ENCODE peak calls at places on chromosomes 5 and 9, in five cellular contexts. One of them, this sample, is unnamed.

GRCh38 chr5:132905938-132906337 is 32.5 kb downstream of the LEAP2 start:
- DNase-seq in foreskin fibroblast: peak; percentile 10
- DNase-seq in mucosa of descending colon: no peak
- DNase-seq in right atrium auricular region: no peak
- DNase-seq in fibroblast of the aortic adventitia: no peak
- DNase-seq in this sample: peak; percentile 60

GRCh38 chr5:110900829-110901228 is 162.0 kb downstream of the SLC25A46 start:
- DNase-seq in foreskin fibroblast: peak; percentile 84
- DNase-seq in mucosa of descending colon: no peak
- DNase-seq in right atrium auricular region: no peak
- DNase-seq in fibroblast of the aortic adventitia: peak; percentile 96
- DNase-seq in this sample: peak; percentile 83

GRCh38 chr9:109499631-109500120 is 1.6 kb upstream of the PTPN3 start:
- DNase-seq in foreskin fibroblast: peak; percentile 68
- DNase-seq in mucosa of descending colon: peak; percentile 77
- DNase-seq in right atrium auricular region: no peak
- DNase-seq in fibroblast of the aortic adventitia: no peak
- DNase-seq in this sample: peak; percentile 26

GRCh38 chr9:33101104-33101951 is 24.9 kb upstream of the SMU1 start:
- DNase-seq in foreskin fibroblast: peak; percentile 70
- DNase-seq in mucosa of descending colon: no peak
- DNase-seq in right atrium auricular region: no peak
- DNase-seq in fibroblast of the aortic adventitia: peak; percentile 69
- DNase-seq in this sample: peak; percentile 50

GRCh38 chr9:89387970-89388867 is 69.9 kb downstream of the SECISBP2 start:
- DNase-seq in foreskin fibroblast: peak; percentile 81
- DNase-seq in mucosa of descending colon: no peak
- DNase-seq in right atrium auricular region: peak; percentile 78
- DNase-seq in fibroblast of the aortic adventitia: peak; percentile 80
- DNase-seq in this sample: peak; percentile 90

GRCh38 chr5:19886123-19886921 is 101.7 kb downstream of the CDH18 start:
- DNase-seq in foreskin fibroblast: peak; percentile 85
- DNase-seq in mucosa of descending colon: no peak
- DNase-seq in right atrium auricular region: no peak
- DNase-seq in fibroblast of the aortic adventitia: peak; percentile 79
- DNase-seq in this sample: peak; percentile 50

GRCh38 chr5:77012601-77013000 is 17.6 kb upstream of the AGGF1 start:
- DNase-seq in foreskin fibroblast: peak; percentile 30
- DNase-seq in mucosa of descending colon: no peak
- DNase-seq in right atrium auricular region: no peak
- DNase-seq in fibroblast of the aortic adventitia: no peak
- DNase-seq in this sample: no peak

GRCh38 chr5:115561176-115561575 is 16.6 kb upstream of the FEM1C start:
- DNase-seq in foreskin fibroblast: no peak
- DNase-seq in mucosa of descending colon: no peak
- DNase-seq in right atrium auricular region: no peak
- DNase-seq in fibroblast of the aortic adventitia: no peak
- DNase-seq in this sample: no peak

GRCh38 chr5:180790020-180790419 is 12.6 kb downstream of the MGAT1 start:
- DNase-seq in foreskin fibroblast: no peak
- DNase-seq in mucosa of descending colon: no peak
- DNase-seq in right atrium auricular region: no peak
- DNase-seq in fibroblast of the aortic adventitia: no peak
- DNase-seq in this sample: no peak

GRCh38 chr9:134026981-134027380 is 1.7 kb downstream of the BRD3OS start:
- DNase-seq in foreskin fibroblast: no peak
- DNase-seq in mucosa of descending colon: no peak
- DNase-seq in right atrium auricular region: no peak
- DNase-seq in fibroblast of the aortic adventitia: no peak
- DNase-seq in this sample: no peak

GRCh38 chr5:147451125-147451524 is 58.7 kb downstream of the DPYSL3 start:
- DNase-seq in foreskin fibroblast: no peak
- DNase-seq in mucosa of descending colon: no peak
- DNase-seq in right atrium auricular region: no peak
- DNase-seq in fibroblast of the aortic adventitia: no peak
- DNase-seq in this sample: no peak

GRCh38 chr9:137610944-137611343 is 5.5 kb downstream of the ARRDC1 start:
- DNase-seq in foreskin fibroblast: peak; percentile 28
- DNase-seq in mucosa of descending colon: no peak
- DNase-seq in right atrium auricular region: no peak
- DNase-seq in fibroblast of the aortic adventitia: no peak
- DNase-seq in this sample: no peak

GRCh38 chr9:12818431-12819000 is 43.7 kb downstream of the LURAP1L start:
- DNase-seq in foreskin fibroblast: peak; percentile 37
- DNase-seq in mucosa of descending colon: peak; percentile 54
- DNase-seq in right atrium auricular region: no peak
- DNase-seq in fibroblast of the aortic adventitia: peak; percentile 99
- DNase-seq in this sample: peak; percentile 61
- TF ChIP-seq CTCF in foreskin fibroblast: no peak
- TF ChIP-seq CTCF in mucosa of descending colon: no peak
- TF ChIP-seq CTCF in right atrium auricular region: no peak
- TF ChIP-seq CTCF in fibroblast of the aortic adventitia: peak; percentile 60
- TF ChIP-seq CTCF in this sample: peak; percentile 27

DNA sequence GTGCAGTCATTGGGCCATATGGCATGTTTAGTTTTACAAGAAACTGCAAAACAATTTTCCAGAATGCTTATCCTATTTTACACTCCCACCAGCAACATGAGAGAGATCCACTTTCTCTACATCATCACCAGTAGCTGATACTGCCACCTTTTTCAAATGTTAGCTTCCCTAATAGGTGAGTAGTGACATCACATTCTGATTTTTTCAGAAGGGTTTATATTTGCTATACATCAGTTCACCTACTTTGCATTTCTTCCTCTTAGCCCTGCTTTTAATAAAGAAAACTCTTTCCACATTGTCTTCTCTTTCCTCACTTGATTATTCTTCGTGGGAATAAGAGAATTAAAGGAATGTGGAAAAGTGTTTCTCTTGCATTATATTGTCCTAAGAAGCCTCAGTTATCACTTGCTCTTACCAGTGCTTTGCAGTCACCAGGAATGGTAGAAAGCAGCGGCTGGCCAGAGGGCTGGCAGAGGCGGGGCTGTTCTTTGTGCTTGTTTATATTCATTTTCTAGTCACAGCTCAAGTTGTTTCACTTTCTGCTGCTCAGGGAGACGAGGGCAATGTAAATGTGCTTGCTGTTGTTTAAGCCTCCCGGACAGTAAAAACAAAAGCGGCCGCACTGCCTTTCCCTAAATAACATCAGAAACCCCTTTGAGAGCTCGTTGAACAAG is 164.8 kb downstream of the HSD17B3 start:
- DNase-seq in foreskin fibroblast: peak; percentile 88
- DNase-seq in mucosa of descending colon: peak; percentile 73
- DNase-seq in right atrium auricular region: no peak
- DNase-seq in fibroblast of the aortic adventitia: peak; percentile 51
- DNase-seq in this sample: peak; percentile 51
- H3K4me3 ChIP-seq in foreskin fibroblast: peak overlapping the region; percentile 46
- H3K4me3 ChIP-seq in mucosa of descending colon: no peak overlapping the region
- H3K4me3 ChIP-seq in right atrium auricular region: no peak overlapping the region
- H3K4me3 ChIP-seq in fibroblast of the aortic adventitia: peak overlapping the region; percentile 25
- H3K4me3 ChIP-seq in this sample: no peak overlapping the region

GRCh38 chr5:113266913-113267227 is 167.9 kb downstream of the TSSK1B start:
- DNase-seq in foreskin fibroblast: peak; percentile 18
- DNase-seq in mucosa of descending colon: no peak
- DNase-seq in right atrium auricular region: no peak
- DNase-seq in fibroblast of the aortic adventitia: no peak
- DNase-seq in this sample: no peak
- TF ChIP-seq CTCF in foreskin fibroblast: no peak
- TF ChIP-seq CTCF in mucosa of descending colon: no peak
- TF ChIP-seq CTCF in right atrium auricular region: no peak
- TF ChIP-seq CTCF in fibroblast of the aortic adventitia: no peak
- TF ChIP-seq CTCF in this sample: no peak

GRCh38 chr5:80035839-80036238 is 691 bp downstream of the THBS4 start:
- DNase-seq in foreskin fibroblast: no peak
- DNase-seq in mucosa of descending colon: no peak
- DNase-seq in right atrium auricular region: no peak
- DNase-seq in fibroblast of the aortic adventitia: no peak
- DNase-seq in this sample: no peak

GRCh38 chr5:80034559-80034958 is 589 bp upstream of the THBS4 start:
- DNase-seq in foreskin fibroblast: peak; percentile 15
- DNase-seq in mucosa of descending colon: no peak
- DNase-seq in right atrium auricular region: no peak
- DNase-seq in fibroblast of the aortic adventitia: peak; percentile 4
- DNase-seq in this sample: no peak

GRCh38 chr5:80036621-80037020 is 1.5 kb downstream of the THBS4 start:
- DNase-seq in foreskin fibroblast: no peak
- DNase-seq in mucosa of descending colon: no peak
- DNase-seq in right atrium auricular region: no peak
- DNase-seq in fibroblast of the aortic adventitia: no peak
- DNase-seq in this sample: no peak

GRCh38 chr5:80033513-80033912 is 1.6 kb upstream of the THBS4 start:
- DNase-seq in foreskin fibroblast: peak; percentile 7
- DNase-seq in mucosa of descending colon: no peak
- DNase-seq in right atrium auricular region: no peak
- DNase-seq in fibroblast of the aortic adventitia: no peak
- DNase-seq in this sample: no peak

DNA sequence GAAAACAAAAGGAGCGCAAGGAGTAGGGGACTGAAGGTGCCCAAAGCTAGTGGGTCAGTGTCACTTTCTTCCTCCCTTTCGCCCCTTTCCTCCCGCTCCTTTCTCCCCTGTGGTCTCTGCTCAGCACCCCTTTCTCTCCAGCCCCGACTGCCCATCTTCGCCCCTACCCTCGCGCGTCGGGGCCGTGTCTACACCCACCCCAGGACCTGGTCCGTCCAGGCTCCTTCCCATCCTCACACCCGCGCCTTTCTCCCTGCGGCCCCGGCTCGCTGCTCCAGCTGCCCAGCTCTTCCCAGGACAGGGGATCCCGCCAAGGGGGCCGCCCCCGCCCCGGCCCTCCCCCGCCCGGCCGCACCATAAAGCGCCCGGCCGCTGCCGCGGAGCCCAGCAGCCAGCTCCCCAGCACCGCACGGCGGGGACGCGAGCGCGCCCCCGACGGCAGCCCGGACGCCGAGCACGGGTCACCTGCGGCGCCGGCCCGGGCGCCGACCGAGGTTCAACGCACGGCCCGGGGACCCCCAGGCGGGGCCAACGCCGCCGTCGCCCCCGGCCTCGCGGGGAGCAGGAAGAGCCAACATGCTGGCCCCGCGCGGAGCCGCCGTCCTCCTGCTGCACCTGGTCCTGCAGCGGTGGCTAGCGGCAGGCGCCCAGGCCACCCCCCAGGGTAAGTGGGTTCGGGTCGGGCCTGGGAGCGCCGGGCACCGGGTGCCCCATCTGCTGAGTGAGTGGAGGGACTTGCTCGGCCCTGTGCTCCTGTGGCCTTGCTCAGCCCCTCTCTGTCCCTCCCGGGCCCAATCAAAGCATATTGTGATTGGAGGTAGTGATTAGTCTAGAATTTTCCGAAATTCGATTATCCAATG is at the start of gene THBS4:
- DNase-seq in foreskin fibroblast: peak; percentile 16
- DNase-seq in mucosa of descending colon: no peak
- DNase-seq in right atrium auricular region: no peak
- DNase-seq in fibroblast of the aortic adventitia: no peak
- DNase-seq in this sample: no peak
- H3K4me3 ChIP-seq in foreskin fibroblast: no peak within 1 kb of the TSS
- H3K4me3 ChIP-seq in mucosa of descending colon: no peak within 1 kb of the TSS
- H3K4me3 ChIP-seq in right atrium auricular region: peak within 1 kb of the TSS; percentile 50
- H3K4me3 ChIP-seq in fibroblast of the aortic adventitia: no peak within 1 kb of the TSS
- H3K4me3 ChIP-seq in this sample: no peak within 1 kb of the TSS

GRCh38 chr9:2065704-2066103 is 50.6 kb downstream of the SMARCA2 start:
- DNase-seq in foreskin fibroblast: no peak
- DNase-seq in mucosa of descending colon: no peak
- DNase-seq in right atrium auricular region: no peak
- DNase-seq in fibroblast of the aortic adventitia: no peak
- DNase-seq in this sample: no peak

GRCh38 chr9:2066312-2067273 is 51.4 kb downstream of the SMARCA2 start:
- DNase-seq in foreskin fibroblast: peak; percentile 72
- DNase-seq in mucosa of descending colon: no peak
- DNase-seq in right atrium auricular region: no peak
- DNase-seq in fibroblast of the aortic adventitia: peak; percentile 6
- DNase-seq in this sample: peak; percentile 25
- TF ChIP-seq CTCF in foreskin fibroblast: peak; percentile 22
- TF ChIP-seq CTCF in mucosa of descending colon: no peak
- TF ChIP-seq CTCF in right atrium auricular region: peak; percentile 23
- TF ChIP-seq CTCF in fibroblast of the aortic adventitia: no peak
- TF ChIP-seq CTCF in this sample: no peak

DNA sequence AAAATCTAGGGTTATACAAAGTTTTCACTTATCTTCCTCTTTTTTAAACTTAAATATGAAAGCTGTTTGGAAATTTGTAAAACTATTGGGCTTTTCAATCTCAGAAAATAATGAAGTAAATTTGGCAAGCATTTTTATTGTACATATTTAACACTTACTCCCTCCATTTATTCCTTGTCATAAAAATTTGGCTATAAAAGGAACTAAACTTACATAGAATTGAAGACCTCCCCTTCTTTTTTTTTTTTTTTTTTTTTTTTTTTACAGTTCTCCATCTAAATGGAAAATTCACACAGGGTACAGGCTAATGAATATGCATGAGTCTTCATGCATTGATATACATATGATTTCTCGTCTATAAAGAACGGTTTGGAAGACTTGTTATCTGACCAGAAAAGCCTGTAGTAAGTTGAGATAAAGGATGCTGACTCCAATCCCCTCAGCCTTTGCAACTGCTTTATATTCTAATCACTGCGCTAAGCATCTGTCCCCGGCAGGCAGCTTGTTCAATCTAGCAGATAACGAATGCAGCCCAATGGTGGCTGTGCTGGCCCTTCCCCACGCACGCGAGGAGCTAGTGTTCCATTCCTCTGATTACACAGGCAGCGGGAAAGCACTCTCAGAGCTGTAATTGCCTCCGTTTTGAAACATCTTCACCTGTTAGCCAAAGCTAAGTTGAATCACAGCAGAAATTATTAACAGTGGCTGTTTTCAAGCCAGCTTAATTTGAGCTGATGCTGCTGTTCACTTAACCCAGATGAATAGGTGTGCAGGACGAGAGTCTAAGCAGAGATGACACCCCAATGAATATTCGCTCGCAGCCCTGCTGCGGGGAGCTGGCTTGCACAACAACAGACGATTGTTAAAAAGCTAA is 453.8 kb upstream of the ZNF608 start:
- DNase-seq in foreskin fibroblast: peak; percentile 48
- DNase-seq in mucosa of descending colon: no peak
- DNase-seq in right atrium auricular region: no peak
- DNase-seq in fibroblast of the aortic adventitia: no peak
- DNase-seq in this sample: peak; percentile 10
- H3K4me3 ChIP-seq in foreskin fibroblast: peak overlapping the region; percentile 50
- H3K4me3 ChIP-seq in mucosa of descending colon: no peak overlapping the region
- H3K4me3 ChIP-seq in right atrium auricular region: peak overlapping the region; percentile 31
- H3K4me3 ChIP-seq in fibroblast of the aortic adventitia: peak overlapping the region; percentile 15
- H3K4me3 ChIP-seq in this sample: peak overlapping the region; percentile 44

GRCh38 chr9:37798677-37799076 is 1.9 kb upstream of the DCAF10 start:
- DNase-seq in foreskin fibroblast: no peak
- DNase-seq in mucosa of descending colon: no peak
- DNase-seq in right atrium auricular region: no peak
- DNase-seq in fibroblast of the aortic adventitia: no peak
- DNase-seq in this sample: no peak

GRCh38 chr9:37801959-37802711 is 1.5 kb downstream of the DCAF10 start:
- DNase-seq in foreskin fibroblast: no peak
- DNase-seq in mucosa of descending colon: no peak
- DNase-seq in right atrium auricular region: no peak
- DNase-seq in fibroblast of the aortic adventitia: no peak
- DNase-seq in this sample: no peak

GRCh38 chr9:37806271-37806670 is 5.7 kb downstream of the DCAF10 start:
- DNase-seq in foreskin fibroblast: no peak
- DNase-seq in mucosa of descending colon: no peak
- DNase-seq in right atrium auricular region: no peak
- DNase-seq in fibroblast of the aortic adventitia: no peak
- DNase-seq in this sample: no peak

GRCh38 chr9:37801287-37801850 is 772 bp downstream of the DCAF10 start:
- DNase-seq in foreskin fibroblast: peak; percentile 61
- DNase-seq in mucosa of descending colon: peak; percentile 66
- DNase-seq in right atrium auricular region: no peak
- DNase-seq in fibroblast of the aortic adventitia: peak; percentile 8
- DNase-seq in this sample: peak; percentile 20

GRCh38 chr9:37800631-37801286 is at the start of gene DCAF10:
- DNase-seq in foreskin fibroblast: peak; percentile 95
- DNase-seq in mucosa of descending colon: peak; percentile 91
- DNase-seq in right atrium auricular region: peak; percentile 88
- DNase-seq in fibroblast of the aortic adventitia: peak; percentile 79
- DNase-seq in this sample: peak; percentile 84
- TF ChIP-seq CTCF in foreskin fibroblast: no peak
- TF ChIP-seq CTCF in mucosa of descending colon: no peak
- TF ChIP-seq CTCF in right atrium auricular region: no peak
- TF ChIP-seq CTCF in fibroblast of the aortic adventitia: peak; percentile 2
- TF ChIP-seq CTCF in this sample: no peak